ENCODE peak calls at places on chromosomes 3 and 15, in ten cellular contexts. P is body of pancreas; Y is H1; G is CD8-positive, alpha-beta T cell; I is ovary; O is fibroblast of lung; D is aorta; K is Panc1; R is right cardiac atrium; X is SK-N-SH. Q is an unnamed sample. For H3K27me3 and H3K9me3, the result is how much of the 10 kb centered on the place peaks cover.

GRCh38 chr3:160870327-160870726 is 114.3 kb downstream of the PPM1L start:
- DNase-seq in G (no peak), I (no peak), R (no peak), D (no peak), K (no peak), O (no peak), P (no peak), Y (no peak), X (no peak), Q (no peak)

GRCh38 chr3:155076888-155077287 is 3.2 kb upstream of the MME start:
- DNase-seq in G (no peak), K (no peak), O (peak), D (no peak), Y (no peak), X (no peak), R (no peak), I (no peak), P (no peak), Q (peak)

GRCh38 chr3:124636101-124636862 is 94.0 kb upstream of the UMPS start:
- DNase-seq in Y (no peak), G (no peak), X (no peak), D (no peak), K (no peak), I (no peak), O (no peak), P (no peak), R (no peak), Q (no peak)

GRCh38 chr3:33578325-33579180 is 138.3 kb upstream of the UBP1 start:
- DNase-seq in R (no peak), G (no peak), K (no peak), I (no peak), Y (no peak), P (no peak), O (peak), X (no peak), D (no peak), Q (no peak)

GRCh38 chr3:86774082-86774691 is 216.8 kb downstream of the VGLL3 start:
- DNase-seq in R (no peak), X (no peak), P (no peak), D (no peak), G (no peak), Y (no peak), K (no peak), O (peak), I (no peak), Q (no peak)

GRCh38 chr3:54591157-54591556 is 336.7 kb downstream of the LRTM1 start:
- DNase-seq in I (no peak), G (no peak), P (no peak), O (no peak), R (no peak), X (no peak), D (no peak), Y (no peak), K (no peak), Q (no peak)

GRCh38 chr3:131714585-131715220 is 211.9 kb upstream of the MRPL3 start:
- DNase-seq in R (no peak), I (no peak), O (no peak), G (no peak), X (no peak), Y (no peak), K (no peak), D (no peak), P (no peak), Q (no peak)

GRCh38 chr15:44710236-44711088 is 661 bp downstream of the PATL2 start:
- DNase-seq in K (no peak), X (no peak), Y (no peak), D (no peak), O (peak), P (no peak), I (no peak), R (no peak), G (no peak), Q (no peak)

GRCh38 chr3:131031660-131032059 is 5.0 kb downstream of the NEK11 start:
- DNase-seq in G (no peak), R (no peak), D (no peak), Y (no peak), K (no peak), I (no peak), O (no peak), P (no peak), X (no peak), Q (no peak)

GRCh38 chr3:193030276-193030675 is 112.6 kb upstream of the MB21D2 start:
- DNase-seq in K (no peak), I (no peak), P (no peak), R (no peak), D (no peak), G (no peak), X (no peak), Y (no peak), O (peak), Q (no peak)

GRCh38 chr3:150488867-150489266 is 57.4 kb downstream of the SERP1 start:
- DNase-seq in K (no peak), D (no peak), O (no peak), X (no peak), I (no peak), P (no peak), G (no peak), R (no peak), Y (no peak), Q (no peak)

DNA sequence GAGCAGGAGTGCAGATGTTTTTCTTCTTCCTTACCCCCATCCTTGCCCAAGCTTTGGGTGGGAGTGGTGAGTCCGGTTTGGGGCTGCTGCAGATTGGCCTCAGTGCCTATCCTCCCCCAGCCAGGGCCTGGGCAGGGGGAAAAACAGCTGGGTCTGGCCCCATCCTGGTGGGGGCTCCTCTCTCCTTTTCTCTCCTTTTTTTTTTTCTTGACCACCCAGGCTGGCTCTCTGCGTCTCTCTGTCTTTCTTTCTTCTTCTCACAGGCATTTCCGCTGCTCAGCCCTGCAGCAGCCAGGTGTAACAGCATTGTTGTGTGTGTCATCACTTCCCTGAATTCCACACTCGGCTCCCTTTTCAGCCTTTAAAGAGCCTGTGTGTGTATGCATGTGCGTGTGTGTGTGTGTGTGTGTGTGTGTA is 2.0 kb downstream of the FOXL2NB start:
- DNase-seq in Y (no peak), K (no peak), R (no peak), P (no peak), O (no peak), X (no peak), I (peak), G (no peak), D (no peak), Q (no peak)
- H3K27me3 ChIP-seq in Y (half or more), K (under half), R (under half), P (under half), O (half or more), X (half or more), I (under half), G (under half), D (under half), Q (under half)

GRCh38 chr3:195612075-195612800 is 28.5 kb upstream of the APOD start:
- DNase-seq in O (no peak), Y (no peak), R (no peak), D (no peak), G (no peak), P (no peak), X (no peak), I (no peak), K (no peak), Q (no peak)
- H3K9me3 ChIP-seq in O (under half), Y (under half), R (under half), D (under half), G (under half), P (under half), X (under half), I (under half), K (under half), Q (under half)

DNA sequence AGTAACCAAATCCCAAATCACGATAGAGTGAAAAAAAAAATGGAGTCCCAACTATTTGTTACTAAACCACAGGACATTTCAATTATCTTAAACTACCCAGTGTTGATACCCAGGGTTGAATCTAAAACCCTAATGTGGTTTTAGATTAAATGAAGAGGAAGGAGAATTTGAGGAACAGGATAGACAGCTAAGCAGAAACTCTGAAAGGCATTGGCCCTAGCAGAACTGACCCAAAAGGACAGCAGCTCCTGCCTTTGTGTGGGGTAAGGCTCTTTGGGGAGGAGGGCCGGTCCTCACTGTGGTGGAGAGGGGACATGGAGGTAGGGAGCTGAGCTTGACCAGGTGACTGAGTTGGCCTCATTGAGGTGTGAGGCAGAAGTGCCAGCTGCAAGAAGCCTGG is 30.7 kb upstream of the SNRK start:
- DNase-seq in G (no peak), Y (no peak), K (no peak), R (no peak), O (no peak), X (no peak), P (no peak), D (no peak), I (no peak), Q (no peak)
- H3K27me3 ChIP-seq in G (under half), Y (under half), K (under half), R (under half), O (under half), X (under half), P (under half), D (under half), I (under half), Q (under half)

DNA sequence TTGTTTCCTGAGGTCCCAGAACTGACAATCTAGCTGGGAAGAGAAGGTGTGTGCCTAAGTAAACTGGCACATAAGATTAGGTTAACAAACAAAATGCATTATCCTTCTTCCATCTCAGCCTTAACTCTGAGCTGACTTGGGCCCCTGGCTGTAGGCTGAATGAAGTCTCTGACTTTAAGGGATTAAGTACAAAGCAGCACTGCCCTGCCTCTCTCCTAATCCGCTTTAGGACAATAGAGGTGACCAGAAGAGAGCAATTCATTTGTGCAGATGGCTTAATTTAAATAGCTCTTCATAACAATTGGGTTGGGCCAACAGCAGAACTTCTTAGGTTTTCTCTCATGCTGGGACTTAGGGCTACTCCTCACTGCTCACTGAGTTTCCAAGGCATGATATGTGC is 181.6 kb upstream of the SOX14 start:
- DNase-seq in K (no peak), D (no peak), I (no peak), R (no peak), O (no peak), X (no peak), G (no peak), Y (peak), P (no peak), Q (no peak)
- H3K9me3 ChIP-seq in K (under half), D (under half), I (under half), R (under half), O (under half), X (under half), G (under half), Y (under half), P (under half), Q (under half)

GRCh38 chr3:151971194-151971771 is 97.8 kb downstream of the SUCNR1 start:
- DNase-seq in O (no peak), G (no peak), P (no peak), X (no peak), I (no peak), K (no peak), Y (no peak), R (no peak), D (no peak), Q (no peak)
- H3K27me3 ChIP-seq in O (under half), G (under half), P (under half), X (under half), I (under half), K (under half), Y (under half), R (under half), D (under half), Q (under half)

Q was measured in MG63.